ENCODE peak calls at places on chromosomes 5 and 9, in nine cellular contexts. B is adipocyte, X is tibial artery, U is transverse colon, E is Peyer's patch, I is gastrocnemius medialis, Z is uterus, V is cardiac muscle cell, R is endodermal cell. O is an unnamed sample. For H3K9me3 and H3K36me3, the result is how much of the 10 kb centered on the place peaks cover.

GRCh38 chr9:99859395-99859980 is 37.8 kb downstream of the NR4A3 start:
- DNase-seq in B (no peak), X (no peak), U (no peak), E (no peak), I (no peak), Z (no peak), V (peak), R (peak), O (no peak)

GRCh38 chr5:1744393-1745189 is 55.0 kb downstream of the MRPL36 start:
- DNase-seq in B (no peak), X (peak), U (no peak), E (no peak), I (peak), Z (peak), V (no peak), R (peak), O (no peak)

GRCh38 chr9:114159562-114160145 is 4.3 kb downstream of the COL27A1 start:
- DNase-seq in B (no peak), X (no peak), U (no peak), E (no peak), I (no peak), Z (no peak), V (no peak), R (no peak), O (no peak)

GRCh38 chr5:36726317-36726716 is 119.9 kb downstream of the SLC1A3 start:
- DNase-seq in B (no peak), X (no peak), U (no peak), E (no peak), I (no peak), Z (no peak), V (no peak), R (no peak), O (no peak)

GRCh38 chr5:178118345-178118744 is 5.0 kb downstream of the N4BP3 start:
- DNase-seq in B (no peak), X (no peak), U (no peak), E (peak), I (no peak), Z (no peak), V (no peak), R (no peak), O (no peak)

GRCh38 chr9:111959468-111959941 is 62.9 kb downstream of the UGCG start:
- DNase-seq in B (peak), X (no peak), U (peak), E (no peak), I (peak), Z (no peak), V (peak), R (no peak), O (peak)

GRCh38 chr5:67591491-67591890 is 394.9 kb upstream of the CD180 start:
- DNase-seq in B (no peak), X (no peak), U (no peak), E (no peak), I (no peak), Z (no peak), V (peak), R (no peak), O (no peak)

GRCh38 chr5:131375351-131375750 is 111.5 kb downstream of the CDC42SE2 start:
- DNase-seq in B (no peak), X (no peak), U (no peak), E (no peak), I (no peak), Z (no peak), V (no peak), R (no peak), O (no peak)

GRCh38 chr5:96348536-96348935 is 84.5 kb downstream of the PCSK1 start:
- DNase-seq in B (no peak), X (no peak), U (no peak), E (no peak), I (no peak), Z (no peak), V (no peak), R (no peak), O (no peak)

GRCh38 chr9:133277467-133277866 is 2.5 kb upstream of the ABO start:
- DNase-seq in B (no peak), X (no peak), U (peak), E (no peak), I (no peak), Z (no peak), V (no peak), R (no peak), O (no peak)

DNA sequence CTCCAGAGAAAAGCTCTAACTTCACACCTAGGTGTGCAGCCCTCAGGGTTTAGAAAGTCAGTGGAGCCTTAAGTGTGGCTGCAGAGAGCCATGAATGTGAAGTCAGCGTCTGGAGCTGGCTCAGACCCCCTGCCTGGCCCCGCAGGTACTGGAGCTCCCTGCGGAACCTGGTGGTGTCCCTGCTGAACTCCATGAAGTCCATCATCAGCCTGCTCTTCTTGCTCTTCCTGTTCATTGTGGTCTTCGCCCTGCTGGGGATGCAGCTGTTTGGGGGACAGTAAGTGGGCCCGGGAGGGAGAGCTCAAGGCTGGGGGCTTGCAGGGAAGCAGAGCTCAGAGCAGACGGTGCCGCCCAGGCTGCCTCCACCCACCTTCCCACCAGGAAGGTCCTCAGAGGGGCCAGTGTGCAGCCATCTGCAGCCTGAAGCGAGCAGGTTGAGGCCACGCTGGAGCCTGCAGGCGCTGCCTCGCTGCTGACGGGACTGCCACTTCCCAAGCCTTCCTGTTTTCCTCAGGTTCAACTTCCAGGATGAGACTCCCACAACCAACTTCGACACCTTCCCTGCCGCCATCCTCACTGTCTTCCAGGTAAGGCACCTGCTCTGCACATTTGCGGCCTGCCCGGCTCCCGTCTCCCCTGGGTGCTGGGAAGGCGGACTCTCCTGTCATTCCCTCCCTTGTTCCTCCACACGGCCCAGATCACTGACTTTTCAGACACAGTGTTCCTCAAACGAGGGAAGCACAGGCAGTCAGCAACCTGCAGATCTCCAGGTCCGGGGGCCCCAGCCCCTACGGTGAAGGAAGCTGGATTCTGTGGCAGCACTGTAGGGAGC is 108.9 kb downstream of the CACNA1B start:
- DNase-seq in B (no peak), X (peak), U (no peak), E (no peak), I (no peak), Z (no peak), V (no peak), R (no peak), O (no peak)
- H3K9me3 ChIP-seq in B (under half), X (under half), U (under half), E (under half), I (under half), Z (under half), V (under half), R (under half), O (under half)

GRCh38 chr9:136466155-136466541 is 16.7 kb downstream of the SEC16A start:
- DNase-seq in B (no peak), X (no peak), U (no peak), E (no peak), I (no peak), Z (no peak), V (no peak), R (no peak), O (no peak)
- H3K36me3 ChIP-seq in B (half or more), X (half or more), U (half or more), E (under half), I (under half), Z (under half), V (half or more), R (half or more), O (under half)

GRCh38 chr9:12891588-12891987 is 116.8 kb downstream of the LURAP1L start:
- DNase-seq in B (no peak), X (no peak), U (no peak), E (no peak), I (no peak), Z (no peak), V (no peak), R (no peak), O (no peak)
- H3K9me3 ChIP-seq in B (under half), X (under half), U (under half), E (under half), I (under half), Z (under half), V (under half), R (under half), O (under half)

DNA sequence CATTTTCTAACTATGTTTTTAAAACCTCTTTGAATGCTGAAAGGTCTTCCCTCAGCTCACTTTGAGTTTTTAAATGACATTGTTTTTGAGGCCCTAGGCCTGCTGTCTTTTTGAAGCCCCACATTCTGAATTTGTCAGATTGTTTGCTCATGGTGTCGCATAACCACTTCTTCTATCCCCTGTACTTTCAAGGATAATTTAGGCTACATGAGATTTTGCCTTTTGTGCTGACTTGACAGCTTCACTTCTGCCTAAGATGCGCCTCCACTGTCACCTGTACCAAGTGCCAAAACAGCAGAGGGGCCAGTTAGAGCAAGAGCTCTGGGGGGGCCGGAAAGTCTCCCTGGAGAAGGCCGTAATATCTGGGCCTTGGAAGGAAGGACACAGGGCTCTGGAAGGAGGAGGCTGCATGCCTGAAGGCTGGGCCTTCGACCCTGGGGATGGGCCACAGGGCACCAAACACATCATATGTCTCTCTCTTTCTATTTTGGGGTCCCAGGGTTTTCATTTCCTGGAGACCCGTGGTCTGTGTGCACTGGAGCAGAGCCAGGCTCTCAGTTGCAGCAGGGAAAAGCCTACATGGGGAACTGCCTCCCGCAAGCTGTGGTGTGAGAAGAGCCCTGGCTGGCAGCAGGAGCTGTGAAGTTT is 49.1 kb downstream of the NDST1 start:
- DNase-seq in B (no peak), X (no peak), U (no peak), E (no peak), I (no peak), Z (no peak), V (no peak), R (no peak), O (no peak)
- H3K36me3 ChIP-seq in B (half or more), X (under half), U (under half), E (under half), I (under half), Z (under half), V (under half), R (under half), O (under half)

GRCh38 chr9:123795336-123795735 is 134.6 kb downstream of the DENND1A start:
- DNase-seq in B (no peak), X (no peak), U (no peak), E (no peak), I (no peak), Z (no peak), V (peak), R (no peak), O (no peak)
- H3K9me3 ChIP-seq in B (under half), X (under half), U (under half), E (under half), I (under half), Z (under half), V (under half), R (under half), O (under half)

GRCh38 chr9:87499455-87500015 is 1.9 kb downstream of the DAPK1 start:
- DNase-seq in B (no peak), X (no peak), U (no peak), E (no peak), I (no peak), Z (no peak), V (no peak), R (no peak), O (no peak)
- H3K36me3 ChIP-seq in B (under half), X (under half), U (under half), E (under half), I (under half), Z (under half), V (under half), R (under half), O (under half)

GRCh38 chr5:3594514-3595101 is 1.0 kb upstream of the IRX1 start:
- DNase-seq in B (no peak), X (no peak), U (no peak), E (no peak), I (no peak), Z (no peak), V (no peak), R (peak), O (no peak)
- H3K9me3 ChIP-seq in B (under half), X (under half), U (under half), E (under half), I (under half), Z (under half), V (under half), R (under half), O (under half)

O was measured in Caco-2.